ENCODE peak calls at places on chromosome 10, in four cellular contexts. T, O, K and J are unnamed samples.

GRCh38 chr10:33306126-33306525 is 28.3 kb downstream of the NRP1 start:
- DNase-seq in O (no peak), T (no peak), K (no peak), J (no peak)

GRCh38 chr10:9545073-9545472 is 1472.6 kb upstream of the CELF2 start:
- DNase-seq in K (no peak), O (no peak), T (no peak), J (no peak)

GRCh38 chr10:43689618-43689954 is 40.9 kb upstream of the ZNF32 start:
- DNase-seq in T (peak), O (no peak), K (no peak), J (no peak)

GRCh38 chr10:124010563-124011131 is 82.8 kb downstream of the CHST15 start:
- DNase-seq in K (no peak), O (no peak), T (no peak), J (no peak)

GRCh38 chr10:49113741-49114141 is 1.6 kb downstream of the VSTM4 start:
- DNase-seq in O (no peak), T (no peak), K (no peak), J (no peak)

GRCh38 chr10:5812283-5813090 is 747 bp downstream of the GDI2 start:
- DNase-seq in K (peak), O (no peak), T (peak), J (peak)

GRCh38 chr10:11934262-11934661 is 108.3 kb downstream of the UPF2 start:
- DNase-seq in K (no peak), O (no peak), T (no peak), J (no peak)

GRCh38 chr10:62851449-62851848 is 35.3 kb upstream of the EGR2 start:
- DNase-seq in K (no peak), O (no peak), T (no peak), J (no peak)